ENCODE peak calls at places on chromosome 16, in six cellular contexts. One of them, this sample, is unnamed.

GRCh38 chr16:89823087-89823823 is 5.0 kb upstream of the SPIRE2 start:
- DNase-seq in RCC 7860: no peak
- DNase-seq in CD4-positive, alpha-beta T cell: no peak
- DNase-seq in endothelial cell of umbilical vein: no peak
- DNase-seq in stimulated activated CD4-positive, alpha-beta T cell treated with anti-CD3 and anti-CD28 coated beads, Interleukin-15, amount 100 ng/mL, for 1 hour: no peak
- DNase-seq in EL: no peak
- DNase-seq in this sample: no peak

GRCh38 chr16:57871457-57871856 is 69.2 kb upstream of the KIFC3 start:
- DNase-seq in RCC 7860: peak; percentile 59
- DNase-seq in CD4-positive, alpha-beta T cell: no peak
- DNase-seq in stimulated activated CD4-positive, alpha-beta T cell treated with anti-CD3 and anti-CD28 coated beads, Interleukin-15, amount 100 ng/mL, for 1 hour: no peak
- DNase-seq in EL: peak; percentile 82
- DNase-seq in endothelial cell of umbilical vein: peak; percentile 40
- DNase-seq in this sample: peak; percentile 71

GRCh38 chr16:68233085-68233834 is 2.7 kb downstream of the ESRP2 start:
- DNase-seq in CD4-positive, alpha-beta T cell: no peak
- DNase-seq in endothelial cell of umbilical vein: no peak
- DNase-seq in RCC 7860: no peak
- DNase-seq in stimulated activated CD4-positive, alpha-beta T cell treated with anti-CD3 and anti-CD28 coated beads, Interleukin-15, amount 100 ng/mL, for 1 hour: no peak
- DNase-seq in EL: no peak
- DNase-seq in this sample: no peak

GRCh38 chr16:49473131-49473530 is 99.5 kb downstream of the C16orf78 start:
- DNase-seq in endothelial cell of umbilical vein: no peak
- DNase-seq in CD4-positive, alpha-beta T cell: no peak
- DNase-seq in RCC 7860: no peak
- DNase-seq in stimulated activated CD4-positive, alpha-beta T cell treated with anti-CD3 and anti-CD28 coated beads, Interleukin-15, amount 100 ng/mL, for 1 hour: no peak
- DNase-seq in EL: no peak
- DNase-seq in this sample: no peak

GRCh38 chr16:14405611-14406537 is 224.2 kb downstream of the PARN start:
- DNase-seq in RCC 7860: no peak
- DNase-seq in endothelial cell of umbilical vein: no peak
- DNase-seq in EL: peak; percentile 22
- DNase-seq in CD4-positive, alpha-beta T cell: no peak
- DNase-seq in stimulated activated CD4-positive, alpha-beta T cell treated with anti-CD3 and anti-CD28 coated beads, Interleukin-15, amount 100 ng/mL, for 1 hour: no peak
- DNase-seq in this sample: no peak

GRCh38 chr16:28188085-28188916 is 23.5 kb downstream of the XPO6 start:
- DNase-seq in EL: no peak
- DNase-seq in RCC 7860: no peak
- DNase-seq in CD4-positive, alpha-beta T cell: no peak
- DNase-seq in stimulated activated CD4-positive, alpha-beta T cell treated with anti-CD3 and anti-CD28 coated beads, Interleukin-15, amount 100 ng/mL, for 1 hour: no peak
- DNase-seq in endothelial cell of umbilical vein: no peak
- DNase-seq in this sample: no peak

GRCh38 chr16:3642397-3643094 is 11.9 kb upstream of the DNASE1 start:
- DNase-seq in CD4-positive, alpha-beta T cell: no peak
- DNase-seq in stimulated activated CD4-positive, alpha-beta T cell treated with anti-CD3 and anti-CD28 coated beads, Interleukin-15, amount 100 ng/mL, for 1 hour: no peak
- DNase-seq in EL: peak; percentile 23
- DNase-seq in RCC 7860: no peak
- DNase-seq in endothelial cell of umbilical vein: peak; percentile 29
- DNase-seq in this sample: no peak

GRCh38 chr16:27677300-27677699 is 127.4 kb downstream of the KATNIP start:
- DNase-seq in EL: no peak
- DNase-seq in stimulated activated CD4-positive, alpha-beta T cell treated with anti-CD3 and anti-CD28 coated beads, Interleukin-15, amount 100 ng/mL, for 1 hour: no peak
- DNase-seq in endothelial cell of umbilical vein: peak; percentile 43
- DNase-seq in RCC 7860: peak; percentile 62
- DNase-seq in CD4-positive, alpha-beta T cell: no peak
- DNase-seq in this sample: peak; percentile 85

GRCh38 chr16:21167360-21167759 is 8.9 kb downstream of the LDAF1 start:
- DNase-seq in EL: peak; percentile 95
- DNase-seq in stimulated activated CD4-positive, alpha-beta T cell treated with anti-CD3 and anti-CD28 coated beads, Interleukin-15, amount 100 ng/mL, for 1 hour: no peak
- DNase-seq in CD4-positive, alpha-beta T cell: no peak
- DNase-seq in RCC 7860: peak; percentile 97
- DNase-seq in endothelial cell of umbilical vein: no peak
- DNase-seq in this sample: peak; percentile 99

GRCh38 chr16:48335961-48336360 is 49.3 kb downstream of the SIAH1 start:
- DNase-seq in endothelial cell of umbilical vein: no peak
- DNase-seq in CD4-positive, alpha-beta T cell: no peak
- DNase-seq in RCC 7860: no peak
- DNase-seq in EL: peak; percentile 76
- DNase-seq in stimulated activated CD4-positive, alpha-beta T cell treated with anti-CD3 and anti-CD28 coated beads, Interleukin-15, amount 100 ng/mL, for 1 hour: no peak
- DNase-seq in this sample: no peak

GRCh38 chr16:29710227-29711219 is 31.5 kb downstream of the QPRT start:
- DNase-seq in stimulated activated CD4-positive, alpha-beta T cell treated with anti-CD3 and anti-CD28 coated beads, Interleukin-15, amount 100 ng/mL, for 1 hour: no peak
- DNase-seq in RCC 7860: peak; percentile 40
- DNase-seq in EL: peak; percentile 73
- DNase-seq in CD4-positive, alpha-beta T cell: peak; percentile 33
- DNase-seq in endothelial cell of umbilical vein: peak; percentile 60
- DNase-seq in this sample: peak; percentile 88

GRCh38 chr16:76450890-76451289 is 173.7 kb downstream of the CNTNAP4 start:
- DNase-seq in stimulated activated CD4-positive, alpha-beta T cell treated with anti-CD3 and anti-CD28 coated beads, Interleukin-15, amount 100 ng/mL, for 1 hour: no peak
- DNase-seq in EL: no peak
- DNase-seq in CD4-positive, alpha-beta T cell: no peak
- DNase-seq in endothelial cell of umbilical vein: no peak
- DNase-seq in RCC 7860: no peak
- DNase-seq in this sample: no peak

GRCh38 chr16:12754824-12755543 is 48.7 kb downstream of the CPPED1 start:
- DNase-seq in EL: peak; percentile 59
- DNase-seq in stimulated activated CD4-positive, alpha-beta T cell treated with anti-CD3 and anti-CD28 coated beads, Interleukin-15, amount 100 ng/mL, for 1 hour: no peak
- DNase-seq in RCC 7860: no peak
- DNase-seq in endothelial cell of umbilical vein: no peak
- DNase-seq in CD4-positive, alpha-beta T cell: no peak
- DNase-seq in this sample: no peak

GRCh38 chr16:67750466-67750865 is 31.4 kb upstream of the GFOD2 start:
- DNase-seq in RCC 7860: no peak
- DNase-seq in CD4-positive, alpha-beta T cell: no peak
- DNase-seq in endothelial cell of umbilical vein: no peak
- DNase-seq in EL: no peak
- DNase-seq in stimulated activated CD4-positive, alpha-beta T cell treated with anti-CD3 and anti-CD28 coated beads, Interleukin-15, amount 100 ng/mL, for 1 hour: no peak
- DNase-seq in this sample: no peak

GRCh38 chr16:49734330-49734729 is 121.6 kb downstream of the ZNF423 start:
- DNase-seq in stimulated activated CD4-positive, alpha-beta T cell treated with anti-CD3 and anti-CD28 coated beads, Interleukin-15, amount 100 ng/mL, for 1 hour: no peak
- DNase-seq in endothelial cell of umbilical vein: no peak
- DNase-seq in RCC 7860: no peak
- DNase-seq in EL: no peak
- DNase-seq in CD4-positive, alpha-beta T cell: no peak
- DNase-seq in this sample: no peak

GRCh38 chr16:28202147-28202746 is 9.5 kb downstream of the XPO6 start:
- DNase-seq in RCC 7860: no peak
- DNase-seq in CD4-positive, alpha-beta T cell: peak; percentile 12
- DNase-seq in EL: no peak
- DNase-seq in endothelial cell of umbilical vein: no peak
- DNase-seq in stimulated activated CD4-positive, alpha-beta T cell treated with anti-CD3 and anti-CD28 coated beads, Interleukin-15, amount 100 ng/mL, for 1 hour: no peak
- DNase-seq in this sample: no peak

GRCh38 chr16:8788578-8789172 is 8.8 kb downstream of the TMEM186 start:
- DNase-seq in RCC 7860: no peak
- DNase-seq in CD4-positive, alpha-beta T cell: no peak
- DNase-seq in endothelial cell of umbilical vein: no peak
- DNase-seq in stimulated activated CD4-positive, alpha-beta T cell treated with anti-CD3 and anti-CD28 coated beads, Interleukin-15, amount 100 ng/mL, for 1 hour: no peak
- DNase-seq in EL: no peak
- DNase-seq in this sample: no peak

GRCh38 chr16:48272837-48273421 is 25.6 kb upstream of the ABCC11 start:
- DNase-seq in stimulated activated CD4-positive, alpha-beta T cell treated with anti-CD3 and anti-CD28 coated beads, Interleukin-15, amount 100 ng/mL, for 1 hour: no peak
- DNase-seq in EL: no peak
- DNase-seq in CD4-positive, alpha-beta T cell: no peak
- DNase-seq in endothelial cell of umbilical vein: peak; percentile 29
- DNase-seq in RCC 7860: no peak
- DNase-seq in this sample: no peak

GRCh38 chr16:48117217-48118105 is 38.3 kb downstream of the ABCC12 start:
- DNase-seq in RCC 7860: no peak
- DNase-seq in EL: peak; percentile 44
- DNase-seq in CD4-positive, alpha-beta T cell: peak; percentile 18
- DNase-seq in stimulated activated CD4-positive, alpha-beta T cell treated with anti-CD3 and anti-CD28 coated beads, Interleukin-15, amount 100 ng/mL, for 1 hour: no peak
- DNase-seq in endothelial cell of umbilical vein: peak; percentile 37
- DNase-seq in this sample: no peak

GRCh38 chr16:85853641-85854545 is 45.1 kb upstream of the IRF8 start:
- DNase-seq in RCC 7860: no peak
- DNase-seq in EL: no peak
- DNase-seq in stimulated activated CD4-positive, alpha-beta T cell treated with anti-CD3 and anti-CD28 coated beads, Interleukin-15, amount 100 ng/mL, for 1 hour: no peak
- DNase-seq in CD4-positive, alpha-beta T cell: no peak
- DNase-seq in endothelial cell of umbilical vein: no peak
- DNase-seq in this sample: no peak

GRCh38 chr16:50313596-50314483 is 47.5 kb downstream of the ADCY7 start:
- DNase-seq in endothelial cell of umbilical vein: peak; percentile 51
- DNase-seq in EL: no peak
- DNase-seq in RCC 7860: no peak
- DNase-seq in stimulated activated CD4-positive, alpha-beta T cell treated with anti-CD3 and anti-CD28 coated beads, Interleukin-15, amount 100 ng/mL, for 1 hour: no peak
- DNase-seq in CD4-positive, alpha-beta T cell: peak; percentile 49
- DNase-seq in this sample: no peak

GRCh38 chr16:50946606-50947005 is 204.5 kb downstream of the SALL1 start:
- DNase-seq in endothelial cell of umbilical vein: no peak
- DNase-seq in CD4-positive, alpha-beta T cell: no peak
- DNase-seq in EL: no peak
- DNase-seq in stimulated activated CD4-positive, alpha-beta T cell treated with anti-CD3 and anti-CD28 coated beads, Interleukin-15, amount 100 ng/mL, for 1 hour: no peak
- DNase-seq in RCC 7860: no peak
- DNase-seq in this sample: no peak

GRCh38 chr16:83964684-83965443 is 3.2 kb upstream of the NECAB2 start:
- DNase-seq in endothelial cell of umbilical vein: no peak
- DNase-seq in RCC 7860: no peak
- DNase-seq in CD4-positive, alpha-beta T cell: no peak
- DNase-seq in stimulated activated CD4-positive, alpha-beta T cell treated with anti-CD3 and anti-CD28 coated beads, Interleukin-15, amount 100 ng/mL, for 1 hour: no peak
- DNase-seq in EL: no peak
- DNase-seq in this sample: no peak

GRCh38 chr16:88369447-88370008 is 13.2 kb upstream of the ZNF469 start:
- DNase-seq in RCC 7860: no peak
- DNase-seq in CD4-positive, alpha-beta T cell: no peak
- DNase-seq in endothelial cell of umbilical vein: no peak
- DNase-seq in stimulated activated CD4-positive, alpha-beta T cell treated with anti-CD3 and anti-CD28 coated beads, Interleukin-15, amount 100 ng/mL, for 1 hour: no peak
- DNase-seq in EL: no peak
- DNase-seq in this sample: no peak

GRCh38 chr16:13110124-13110796 is 208.9 kb downstream of the SHISA9 start:
- DNase-seq in RCC 7860: peak; percentile 98
- DNase-seq in stimulated activated CD4-positive, alpha-beta T cell treated with anti-CD3 and anti-CD28 coated beads, Interleukin-15, amount 100 ng/mL, for 1 hour: no peak
- DNase-seq in EL: no peak
- DNase-seq in endothelial cell of umbilical vein: no peak
- DNase-seq in CD4-positive, alpha-beta T cell: no peak
- DNase-seq in this sample: peak; percentile 100

This sample was measured in renal cortical epithelial cell.